ENCODE peak calls at places on chromosome X, in five cellular contexts. L is GM23338; E is activated T-cell treated with anti-CD3 and anti-CD28 coated beads, Interleukin-2, amount 50 U/mL, for 72 hours; Y is SK-N-SH treated with all-trans-retinoic acid at 6 μM for 48 hours; H is foreskin keratinocyte. I is an unnamed sample.

GRCh38 chrX:50204364-50204899 is at the start of gene CCNB3:
- ATAC-seq in L (peak; percentile 88), E (peak; percentile 98), Y (peak; percentile 96), H (peak; percentile 93), I (peak; percentile 87)

GRCh38 chrX:8748855-8749254 is 16.9 kb upstream of the ANOS1 start:
- ATAC-seq in L (peak; percentile 69), E (no peak), Y (peak; percentile 74), H (peak; percentile 57), I (no peak)

GRCh38 chrX:156003486-156004185 is 6.1 kb downstream of the IL9R start:
- ATAC-seq in L (no peak), E (no peak), Y (no peak), H (peak; percentile 18), I (no peak)

GRCh38 chrX:63560601-63561218 is 209.6 kb upstream of the SPIN4 start:
- ATAC-seq in L (peak; percentile 99), E (peak; percentile 99), Y (peak; percentile 98), H (peak; percentile 98), I (peak; percentile 93)

GRCh38 chrX:101774340-101774739 is 114.7 kb upstream of the ARMCX2 start:
- ATAC-seq in L (no peak), E (peak; percentile 79), Y (no peak), H (no peak), I (no peak)

GRCh38 chrX:150018931-150019331 is 80.6 kb upstream of the EOLA2 start:
- ATAC-seq in L (no peak), E (no peak), Y (peak; percentile 31), H (no peak), I (no peak)

GRCh38 chrX:105219454-105220401 is 766 bp downstream of the TEX13A start:
- ATAC-seq in L (no peak), E (no peak), Y (no peak), H (no peak), I (no peak)

GRCh38 chrX:275476-275966 is 5.7 kb upstream of the PLCXD1 start:
- ATAC-seq in L (peak; percentile 44), E (peak; percentile 8), Y (peak; percentile 10), H (no peak), I (peak; percentile 20)

GRCh38 chrX:27679281-27679680 is 89.1 kb downstream of the DCAF8L2 start:
- ATAC-seq in L (no peak), E (no peak), Y (no peak), H (peak; percentile 19), I (no peak)

GRCh38 chrX:154477891-154478477 is 1.1 kb downstream of the LAGE3 start:
- ATAC-seq in L (peak; percentile 8), E (no peak), Y (peak; percentile 13), H (no peak), I (no peak)

GRCh38 chrX:31871989-31872388 is 800.1 kb upstream of the FTHL17 start:
- ATAC-seq in L (no peak), E (no peak), Y (no peak), H (no peak), I (no peak)

GRCh38 chrX:17390325-17390992 is 15.5 kb downstream of the NHS start:
- ATAC-seq in L (no peak), E (no peak), Y (peak; percentile 21), H (no peak), I (no peak)

GRCh38 chrX:150184487-150184886 is 178.6 kb upstream of the MAMLD1 start:
- ATAC-seq in L (no peak), E (no peak), Y (no peak), H (peak; percentile 20), I (no peak)

GRCh38 chrX:130139474-130140201 is 26.0 kb downstream of the AIFM1 start:
- ATAC-seq in L (peak; percentile 98), E (no peak), Y (no peak), H (no peak), I (no peak)

GRCh38 chrX:54492340-54492739 is 3.7 kb downstream of the FGD1 start:
- ATAC-seq in L (no peak), E (no peak), Y (peak; percentile 57), H (peak; percentile 77), I (no peak)

GRCh38 chrX:41958861-41959260 is 35.5 kb upstream of the CASK start:
- ATAC-seq in L (no peak), E (peak; percentile 39), Y (no peak), H (no peak), I (no peak)

GRCh38 chrX:17634542-17635207 is 102.6 kb upstream of the SCML1 start:
- ATAC-seq in L (peak; percentile 14), E (no peak), Y (no peak), H (no peak), I (no peak)

GRCh38 chrX:150958177-150958576 is 25.0 kb upstream of the HMGB3 start:
- ATAC-seq in L (no peak), E (no peak), Y (no peak), H (no peak), I (no peak)

GRCh38 chrX:48003367-48003757 is 427 bp downstream of the ZNF182 start:
- ATAC-seq in L (peak; percentile 58), E (peak; percentile 20), Y (peak; percentile 25), H (peak; percentile 16), I (no peak)

GRCh38 chrX:133402042-133402453 is 13.2 kb downstream of the GPC4 start:
- ATAC-seq in L (no peak), E (no peak), Y (no peak), H (no peak), I (peak; percentile 28)

GRCh38 chrX:32397562-32398216 is 813.7 kb downstream of the DMD start:
- ATAC-seq in L (no peak), E (no peak), Y (no peak), H (no peak), I (no peak)

GRCh38 chrX:30793075-30793766 is 95.8 kb downstream of the TAB3 start:
- ATAC-seq in L (no peak), E (no peak), Y (no peak), H (no peak), I (no peak)

GRCh38 chrX:13693341-13693871 is 4.5 kb downstream of the RAB9A start:
- ATAC-seq in L (peak; percentile 14), E (no peak), Y (no peak), H (peak; percentile 65), I (no peak)

GRCh38 chrX:53115550-53115874 is 21.6 kb downstream of the KANTR start:
- ATAC-seq in L (no peak), E (no peak), Y (peak; percentile 18), H (no peak), I (no peak)

GRCh38 chrX:1595711-1596060 is 4.3 kb downstream of the AKAP17A start:
- ATAC-seq in L (no peak), E (no peak), Y (no peak), H (no peak), I (no peak)

GRCh38 chrX:148568763-148569162 is 68.3 kb downstream of the AFF2 start:
- ATAC-seq in L (no peak), E (no peak), Y (no peak), H (no peak), I (no peak)

GRCh38 chrX:109862386-109862910 is 129.4 kb upstream of the ACSL4 start:
- ATAC-seq in L (no peak), E (no peak), Y (no peak), H (no peak), I (no peak)

GRCh38 chrX:23667239-23668177 is at the start of gene PRDX4:
- ATAC-seq in L (peak; percentile 93), E (peak; percentile 83), Y (peak; percentile 90), H (peak; percentile 88), I (peak; percentile 96)

I was measured in gastroesophageal sphincter.